ENCODE peak calls at places on chromosomes 13 and 19, in six cellular contexts. C is tibial nerve; Z is stimulated activated CD4-positive, alpha-beta T cell treated with anti-CD3 and anti-CD28 coated beads, Interleukin-1b, Interleukin-23, amount 100 ng/mL, for 1 hour; T is EH; M is astrocyte of the spinal cord; P is activated effector memory CD4-positive, alpha-beta T cell treated with Interleukin-2 at 50 U/mL for 16 hours. R is an unnamed sample.
A peak's percentile ranks its signal among the peaks of the same experiment; 100 is the strongest.

GRCh38 chr19:5313307-5313706 is 27.3 kb downstream of the PTPRS start:
- DNase-seq in Z (no peak), M (no peak), P (no peak), C (no peak), T (no peak), R (no peak)

GRCh38 chr13:39603424-39603947 is 493 bp upstream of the LHFPL6 start:
- DNase-seq in P (no peak), M (peak; percentile 38), C (no peak), Z (no peak), T (peak; percentile 65), R (no peak)

GRCh38 chr13:59270327-59270726 is 893.4 kb downstream of the DIAPH3 start:
- DNase-seq in M (no peak), C (no peak), P (no peak), T (peak; percentile 10), Z (no peak), R (no peak)

GRCh38 chr13:69681722-69682121 is 425.9 kb upstream of the ATXN8OS start:
- DNase-seq in T (no peak), C (no peak), Z (no peak), M (no peak), P (no peak), R (no peak)

GRCh38 chr19:1445932-1446712 is 3.8 kb upstream of the APC2 start:
- DNase-seq in M (no peak), Z (no peak), T (no peak), P (no peak), C (no peak), R (no peak)

GRCh38 chr13:43569688-43570087 is 217.1 kb downstream of the ENOX1 start:
- DNase-seq in T (no peak), Z (no peak), P (no peak), C (no peak), M (no peak), R (no peak)

GRCh38 chr19:28908941-28909340 is 304.0 kb downstream of the UQCRFS1 start:
- DNase-seq in P (no peak), C (no peak), M (no peak), Z (no peak), T (no peak), R (no peak)

GRCh38 chr19:50817941-50818858 is 5.4 kb downstream of the KLK1 start:
- DNase-seq in P (no peak), Z (no peak), T (peak; percentile 42), M (no peak), C (no peak), R (no peak)

GRCh38 chr13:73273737-73274136 is 214.9 kb downstream of the KLF5 start:
- DNase-seq in T (peak; percentile 93), C (no peak), P (no peak), M (peak; percentile 76), Z (no peak), R (no peak)

R was measured in NCI-H2107.